ENCODE peak calls at places on chromosomes 5 and 9, in five cellular contexts. W is lung microvascular endothelial cell, T is SK-MEL-5, E is midbrain, D is Calu3. C is an unnamed sample.

GRCh38 chr5:29833394-29833793 is 1360.1 kb upstream of the CDH6 start:
- DNase-seq in W (no peak), T (no peak), E (no peak), D (no peak), C (no peak)

GRCh38 chr9:34250721-34251120 is 71.9 kb downstream of the UBAP1 start:
- DNase-seq in W (no peak), T (no peak), E (no peak), D (no peak), C (no peak)

GRCh38 chr9:28810375-28811075 is 1237.2 kb upstream of the C9orf72 start:
- DNase-seq in W (no peak), T (peak), E (no peak), D (no peak), C (no peak)

GRCh38 chr5:107554776-107555424 is 115.8 kb downstream of the EFNA5 start:
- DNase-seq in W (no peak), T (no peak), E (no peak), D (no peak), C (no peak)

GRCh38 chr5:150061538-150061995 is 24.8 kb downstream of the CSF1R start:
- DNase-seq in W (no peak), T (no peak), E (no peak), D (no peak), C (peak)

GRCh38 chr5:164217464-164217863 is 712.0 kb downstream of the MAT2B start:
- DNase-seq in W (no peak), T (no peak), E (no peak), D (no peak), C (no peak)

GRCh38 chr9:136614372-136614922 is 48.3 kb upstream of the EGFL7 start:
- DNase-seq in W (peak), T (no peak), E (no peak), D (no peak), C (no peak)

GRCh38 chr5:76303917-76304316 is 99.2 kb upstream of the IQGAP2 start:
- DNase-seq in W (no peak), T (no peak), E (no peak), D (no peak), C (no peak)

GRCh38 chr5:178522361-178522760 is 67.8 kb downstream of the COL23A1 start:
- DNase-seq in W (no peak), T (no peak), E (no peak), D (no peak), C (peak)

GRCh38 chr9:81321551-81321950 is 367.8 kb downstream of the TLE1 start:
- DNase-seq in W (no peak), T (no peak), E (no peak), D (no peak), C (no peak)

GRCh38 chr9:69420611-69421270 is 95.7 kb downstream of the ENTREP1 start:
- DNase-seq in W (no peak), T (no peak), E (no peak), D (no peak), C (no peak)

GRCh38 chr5:124906339-124907097 is 160.1 kb upstream of the ZNF608 start:
- DNase-seq in W (peak), T (peak), E (peak), D (peak), C (peak)

GRCh38 chr9:125805057-125805456 is 57.9 kb downstream of the PBX3 start:
- DNase-seq in W (no peak), T (no peak), E (no peak), D (no peak), C (no peak)

GRCh38 chr9:29211681-29212589 is 1638.7 kb upstream of the C9orf72 start:
- DNase-seq in W (peak), T (peak), E (peak), D (peak), C (peak)

GRCh38 chr5:6820851-6821479 is 107.7 kb downstream of the TENT4A start:
- DNase-seq in W (peak), T (peak), E (no peak), D (peak), C (no peak)

GRCh38 chr5:636951-637350 is 24.8 kb downstream of the CEP72 start:
- DNase-seq in W (no peak), T (no peak), E (no peak), D (no peak), C (no peak)

GRCh38 chr9:134010774-134011173 is 14.5 kb upstream of the BRD3OS start:
- DNase-seq in W (peak), T (no peak), E (no peak), D (peak), C (no peak)

GRCh38 chr9:37229455-37229854 is 109.1 kb downstream of the ZCCHC7 start:
- DNase-seq in W (no peak), T (no peak), E (no peak), D (no peak), C (no peak)

GRCh38 chr5:180782748-180783147 is 19.9 kb downstream of the MGAT1 start:
- DNase-seq in W (no peak), T (no peak), E (no peak), D (no peak), C (no peak)

GRCh38 chr9:83981126-83981871 is 694 bp downstream of the RMI1 start:
- DNase-seq in W (peak), T (peak), E (no peak), D (peak), C (peak)

GRCh38 chr5:160312139-160312959 is at the start of gene CCNJL:
- DNase-seq in W (peak), T (peak), E (peak), D (peak), C (no peak)

GRCh38 chr9:116716441-116716840 is 29.3 kb downstream of the TRIM32 start:
- DNase-seq in W (no peak), T (no peak), E (no peak), D (no peak), C (no peak)

GRCh38 chr9:117963493-117963892 is 259.3 kb downstream of the TLR4 start:
- DNase-seq in W (no peak), T (no peak), E (no peak), D (no peak), C (no peak)

GRCh38 chr5:66223637-66224036 is 79.5 kb downstream of the SREK1 start:
- DNase-seq in W (peak), T (peak), E (no peak), D (peak), C (no peak)

C was measured in sigmoid colon.